ENCODE peak calls at places on chromosomes 5 and 9, in seven cellular contexts. V is activated CD4-positive, alpha-beta T cell treated with anti-CD3 and anti-CD28 coated beads, Interleukin-2, amount 10 ng/mL, durations not matched to agents 7 days and 5 days; N is ascending aorta; Y is Calu3; G is T-helper 17 cell; A is stromal cell of bone marrow; Q is neural crest cell. I is an unnamed sample.

GRCh38 chr5:104084896-104085295 is 522.3 kb upstream of the NUDT12 start:
- DNase-seq in V (no peak), N (no peak), Y (no peak), G (no peak), A (no peak), Q (no peak), I (no peak)

GRCh38 chr5:125140855-125141254 is 394.4 kb upstream of the ZNF608 start:
- DNase-seq in V (no peak), N (no peak), Y (no peak), G (no peak), A (peak), Q (no peak), I (no peak)

GRCh38 chr9:34347800-34348158 is 18.4 kb downstream of the NUDT2 start:
- DNase-seq in V (no peak), N (no peak), Y (no peak), G (no peak), A (no peak), Q (no peak), I (no peak)

GRCh38 chr5:113056988-113057387 is 80.4 kb downstream of the DCP2 start:
- DNase-seq in V (no peak), N (no peak), Y (no peak), G (no peak), A (no peak), Q (no peak), I (no peak)

GRCh38 chr5:173833200-173833599 is 54.9 kb upstream of the CPEB4 start:
- DNase-seq in V (no peak), N (no peak), Y (no peak), G (no peak), A (no peak), Q (no peak), I (no peak)

GRCh38 chr5:57676228-57677098 is 193.9 kb upstream of the ACTBL2 start:
- DNase-seq in V (no peak), N (no peak), Y (no peak), G (no peak), A (no peak), Q (no peak), I (no peak)

GRCh38 chr9:24502548-24502947 is 43.1 kb downstream of the IZUMO3 start:
- DNase-seq in V (no peak), N (no peak), Y (no peak), G (no peak), A (no peak), Q (no peak), I (no peak)

GRCh38 chr5:219492-219891 is 1.4 kb downstream of the SDHA start:
- DNase-seq in V (peak), N (no peak), Y (no peak), G (no peak), A (no peak), Q (no peak), I (peak)

GRCh38 chr9:16207161-16207560 is 654.3 kb downstream of the CCDC171 start:
- DNase-seq in V (peak), N (no peak), Y (peak), G (no peak), A (no peak), Q (peak), I (no peak)

GRCh38 chr5:179762079-179762780 is 29.6 kb downstream of the MAML1 start:
- DNase-seq in V (peak), N (no peak), Y (no peak), G (no peak), A (no peak), Q (no peak), I (no peak)

GRCh38 chr9:4615251-4615650 is 46.8 kb upstream of the PLPP6 start:
- DNase-seq in V (no peak), N (no peak), Y (no peak), G (no peak), A (peak), Q (no peak), I (no peak)

GRCh38 chr9:108722396-108722795 is 133.4 kb downstream of the ACTL7B start:
- DNase-seq in V (no peak), N (peak), Y (no peak), G (no peak), A (peak), Q (no peak), I (no peak)

GRCh38 chr9:91060520-91061343 is 259.1 kb downstream of the SYK start:
- DNase-seq in V (peak), N (no peak), Y (peak), G (no peak), A (peak), Q (no peak), I (no peak)

GRCh38 chr5:139903805-139904565 is 108.4 kb downstream of the PSD2 start:
- DNase-seq in V (no peak), N (no peak), Y (peak), G (no peak), A (no peak), Q (peak), I (peak)

GRCh38 chr5:178786859-178787499 is 56.5 kb upstream of the ZNF354A start:
- DNase-seq in V (no peak), N (no peak), Y (peak), G (no peak), A (peak), Q (no peak), I (no peak)

GRCh38 chr9:10903969-10904368 is 291.2 kb upstream of the PTPRD start:
- DNase-seq in V (no peak), N (no peak), Y (no peak), G (no peak), A (no peak), Q (no peak), I (no peak)

GRCh38 chr5:114438471-114438870 is 76.6 kb downstream of the KCNN2 start:
- DNase-seq in V (no peak), N (no peak), Y (no peak), G (no peak), A (no peak), Q (no peak), I (no peak)

GRCh38 chr9:10548348-10548747 is 64.5 kb downstream of the PTPRD start:
- DNase-seq in V (no peak), N (no peak), Y (no peak), G (no peak), A (no peak), Q (no peak), I (no peak)

GRCh38 chr9:127418037-127418471 is 6.1 kb upstream of the ZNF79 start:
- DNase-seq in V (peak), N (no peak), Y (peak), G (no peak), A (no peak), Q (no peak), I (no peak)

GRCh38 chr5:27137329-27137728 is 98.9 kb upstream of the CDH9 start:
- DNase-seq in V (no peak), N (no peak), Y (no peak), G (no peak), A (no peak), Q (no peak), I (no peak)

GRCh38 chr9:112664541-112664940 is 53.4 kb downstream of the INIP start:
- DNase-seq in V (no peak), N (no peak), Y (no peak), G (no peak), A (peak), Q (no peak), I (no peak)

GRCh38 chr9:24242599-24242998 is 303.1 kb downstream of the IZUMO3 start:
- DNase-seq in V (no peak), N (no peak), Y (no peak), G (no peak), A (no peak), Q (no peak), I (no peak)

GRCh38 chr9:113694912-113695900 is 180.9 kb upstream of the ZNF618 start:
- DNase-seq in V (no peak), N (no peak), Y (no peak), G (no peak), A (no peak), Q (no peak), I (no peak)

GRCh38 chr5:150317048-150318003 is 14.6 kb upstream of the ARSI start:
- DNase-seq in V (no peak), N (no peak), Y (peak), G (no peak), A (peak), Q (peak), I (no peak)

GRCh38 chr5:115262066-115262404 is 642 bp downstream of the PGGT1B start:
- DNase-seq in V (no peak), N (no peak), Y (no peak), G (no peak), A (peak), Q (no peak), I (no peak)

I was measured in activated B cell treated with CpG ODN at 0.5 μM for 24 hours.